ENCODE peak calls at places on chromosomes 1 and 21, in seven cellular contexts. One of them, this sample, is unnamed.

GRCh38 chr1:244653439-244654283 is 735 bp downstream of the DESI2 start:
- DNase-seq in astrocyte: peak; percentile 12
- DNase-seq in H9: peak; percentile 33
- DNase-seq in IMR-90: peak; percentile 31
- DNase-seq in HCT116: no peak
- DNase-seq in GM23338: peak; percentile 44
- DNase-seq in mammary epithelial cell: peak; percentile 29
- DNase-seq in this sample: peak; percentile 54

GRCh38 chr1:2250721-2251281 is 22.7 kb downstream of the SKI start:
- DNase-seq in astrocyte: no peak
- DNase-seq in H9: no peak
- DNase-seq in IMR-90: no peak
- DNase-seq in HCT116: no peak
- DNase-seq in GM23338: no peak
- DNase-seq in mammary epithelial cell: no peak
- DNase-seq in this sample: no peak

GRCh38 chr1:91592716-91593477 is 92.2 kb downstream of the CDC7 start:
- DNase-seq in astrocyte: no peak
- DNase-seq in H9: no peak
- DNase-seq in IMR-90: no peak
- DNase-seq in HCT116: no peak
- DNase-seq in GM23338: no peak
- DNase-seq in mammary epithelial cell: no peak
- DNase-seq in this sample: no peak

GRCh38 chr1:179169616-179170467 is 59.6 kb downstream of the ABL2 start:
- DNase-seq in astrocyte: peak; percentile 77
- DNase-seq in H9: no peak
- DNase-seq in IMR-90: peak; percentile 85
- DNase-seq in HCT116: no peak
- DNase-seq in GM23338: no peak
- DNase-seq in mammary epithelial cell: peak; percentile 68
- DNase-seq in this sample: peak; percentile 90

GRCh38 chr1:59298710-59299346 is 1.9 kb downstream of the FGGY start:
- DNase-seq in astrocyte: peak; percentile 66
- DNase-seq in H9: no peak
- DNase-seq in IMR-90: peak; percentile 62
- DNase-seq in HCT116: peak; percentile 77
- DNase-seq in GM23338: no peak
- DNase-seq in mammary epithelial cell: peak; percentile 24
- DNase-seq in this sample: peak; percentile 50

GRCh38 chr1:100051893-100052292 is 80.8 kb downstream of the SASS6 start:
- DNase-seq in astrocyte: no peak
- DNase-seq in H9: no peak
- DNase-seq in IMR-90: no peak
- DNase-seq in HCT116: no peak
- DNase-seq in GM23338: no peak
- DNase-seq in mammary epithelial cell: peak; percentile 79
- DNase-seq in this sample: no peak

GRCh38 chr21:27017251-27017650 is 50.4 kb upstream of the ADAMTS5 start:
- DNase-seq in astrocyte: no peak
- DNase-seq in H9: no peak
- DNase-seq in IMR-90: peak; percentile 23
- DNase-seq in HCT116: no peak
- DNase-seq in GM23338: peak; percentile 14
- DNase-seq in mammary epithelial cell: no peak
- DNase-seq in this sample: peak; percentile 3

GRCh38 chr1:35443768-35444518 is 113.3 kb downstream of the KIAA0319L start:
- DNase-seq in astrocyte: no peak
- DNase-seq in H9: peak; percentile 43
- DNase-seq in IMR-90: peak; percentile 35
- DNase-seq in HCT116: no peak
- DNase-seq in GM23338: peak; percentile 50
- DNase-seq in mammary epithelial cell: no peak
- DNase-seq in this sample: peak; percentile 37

GRCh38 chr1:197144570-197145325 is 1.7 kb downstream of the ASPM start:
- DNase-seq in astrocyte: peak; percentile 32
- DNase-seq in H9: no peak
- DNase-seq in IMR-90: peak; percentile 34
- DNase-seq in HCT116: no peak
- DNase-seq in GM23338: no peak
- DNase-seq in mammary epithelial cell: peak; percentile 31
- DNase-seq in this sample: peak; percentile 76

GRCh38 chr1:26542781-26543443 is 13.4 kb downstream of the RPS6KA1 start:
- DNase-seq in astrocyte: no peak
- DNase-seq in H9: no peak
- DNase-seq in IMR-90: no peak
- DNase-seq in HCT116: no peak
- DNase-seq in GM23338: no peak
- DNase-seq in mammary epithelial cell: no peak
- DNase-seq in this sample: no peak

GRCh38 chr1:16903458-16903796 is 7.6 kb downstream of the RNU1-2 start:
- DNase-seq in astrocyte: no peak
- DNase-seq in H9: no peak
- DNase-seq in IMR-90: no peak
- DNase-seq in HCT116: no peak
- DNase-seq in GM23338: no peak
- DNase-seq in mammary epithelial cell: no peak
- DNase-seq in this sample: no peak
- H2AFZ ChIP-seq in astrocyte: peak overlapping the region; percentile 82
- H2AFZ ChIP-seq in H9: no peak overlapping the region
- H2AFZ ChIP-seq in IMR-90: no peak overlapping the region
- H2AFZ ChIP-seq in HCT116: peak overlapping the region; percentile 39
- H2AFZ ChIP-seq in GM23338: peak overlapping the region; percentile 3
- H2AFZ ChIP-seq in mammary epithelial cell: peak overlapping the region; percentile 78
- H2AFZ ChIP-seq in this sample: peak overlapping the region; percentile 92

GRCh38 chr1:50421366-50421748 is 1.9 kb downstream of the DMRTA2 start:
- DNase-seq in astrocyte: no peak
- DNase-seq in H9: peak; percentile 51
- DNase-seq in IMR-90: no peak
- DNase-seq in HCT116: no peak
- DNase-seq in GM23338: peak; percentile 55
- DNase-seq in mammary epithelial cell: no peak
- DNase-seq in this sample: no peak
- H2AFZ ChIP-seq in astrocyte: peak overlapping the region; percentile 56
- H2AFZ ChIP-seq in H9: no peak overlapping the region
- H2AFZ ChIP-seq in IMR-90: peak overlapping the region; percentile 65
- H2AFZ ChIP-seq in HCT116: no peak overlapping the region
- H2AFZ ChIP-seq in GM23338: peak overlapping the region; percentile 80
- H2AFZ ChIP-seq in mammary epithelial cell: peak overlapping the region; percentile 71
- H2AFZ ChIP-seq in this sample: no peak overlapping the region

GRCh38 chr1:22320703-22321344 is 130.8 kb upstream of the ZBTB40 start:
- DNase-seq in astrocyte: no peak
- DNase-seq in H9: peak; percentile 22
- DNase-seq in IMR-90: no peak
- DNase-seq in HCT116: no peak
- DNase-seq in GM23338: no peak
- DNase-seq in mammary epithelial cell: no peak
- DNase-seq in this sample: no peak
- H2AFZ ChIP-seq in astrocyte: no peak overlapping the region
- H2AFZ ChIP-seq in H9: no peak overlapping the region
- H2AFZ ChIP-seq in IMR-90: no peak overlapping the region
- H2AFZ ChIP-seq in HCT116: no peak overlapping the region
- H2AFZ ChIP-seq in GM23338: peak overlapping the region; percentile 59
- H2AFZ ChIP-seq in mammary epithelial cell: no peak overlapping the region
- H2AFZ ChIP-seq in this sample: no peak overlapping the region

DNA sequence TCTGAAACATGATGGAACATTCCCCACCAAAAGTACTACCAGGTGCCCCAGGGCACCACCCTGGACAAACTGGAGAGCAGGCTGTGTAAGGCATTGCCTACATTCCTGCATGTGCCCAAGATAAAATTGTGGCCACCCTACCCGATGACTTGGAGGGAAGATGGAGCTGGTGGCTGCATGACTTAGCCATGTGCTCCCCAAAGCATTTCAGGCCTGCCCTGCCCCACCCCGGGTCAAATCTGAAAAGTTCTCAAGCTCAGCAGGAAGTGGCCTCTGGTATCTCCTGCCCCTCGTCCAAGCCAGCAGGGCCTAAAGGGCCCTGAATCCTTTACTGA is 8.5 kb downstream of the CD2 start:
- DNase-seq in astrocyte: no peak
- DNase-seq in H9: no peak
- DNase-seq in IMR-90: no peak
- DNase-seq in HCT116: no peak
- DNase-seq in GM23338: no peak
- DNase-seq in mammary epithelial cell: no peak
- DNase-seq in this sample: no peak
- H2AFZ ChIP-seq in astrocyte: no peak overlapping the region
- H2AFZ ChIP-seq in H9: no peak overlapping the region
- H2AFZ ChIP-seq in IMR-90: no peak overlapping the region
- H2AFZ ChIP-seq in HCT116: no peak overlapping the region
- H2AFZ ChIP-seq in GM23338: no peak overlapping the region
- H2AFZ ChIP-seq in mammary epithelial cell: no peak overlapping the region
- H2AFZ ChIP-seq in this sample: no peak overlapping the region

GRCh38 chr1:18976096-18976495 is 19.6 kb upstream of the IFFO2 start:
- DNase-seq in astrocyte: no peak
- DNase-seq in H9: no peak
- DNase-seq in IMR-90: no peak
- DNase-seq in HCT116: no peak
- DNase-seq in GM23338: no peak
- DNase-seq in mammary epithelial cell: no peak
- DNase-seq in this sample: no peak

GRCh38 chr1:18978706-18979105 is 22.2 kb upstream of the IFFO2 start:
- DNase-seq in astrocyte: no peak
- DNase-seq in H9: no peak
- DNase-seq in IMR-90: no peak
- DNase-seq in HCT116: no peak
- DNase-seq in GM23338: no peak
- DNase-seq in mammary epithelial cell: no peak
- DNase-seq in this sample: no peak

GRCh38 chr1:18974616-18975015 is 18.1 kb upstream of the IFFO2 start:
- DNase-seq in astrocyte: no peak
- DNase-seq in H9: no peak
- DNase-seq in IMR-90: no peak
- DNase-seq in HCT116: no peak
- DNase-seq in GM23338: no peak
- DNase-seq in mammary epithelial cell: no peak
- DNase-seq in this sample: no peak

GRCh38 chr1:18974005-18974404 is 17.5 kb upstream of the IFFO2 start:
- DNase-seq in astrocyte: no peak
- DNase-seq in H9: no peak
- DNase-seq in IMR-90: no peak
- DNase-seq in HCT116: no peak
- DNase-seq in GM23338: no peak
- DNase-seq in mammary epithelial cell: no peak
- DNase-seq in this sample: no peak

GRCh38 chr1:18977428-18977827 is 21.0 kb upstream of the IFFO2 start:
- DNase-seq in astrocyte: no peak
- DNase-seq in H9: no peak
- DNase-seq in IMR-90: no peak
- DNase-seq in HCT116: no peak
- DNase-seq in GM23338: no peak
- DNase-seq in mammary epithelial cell: no peak
- DNase-seq in this sample: no peak
- H2AFZ ChIP-seq in astrocyte: peak overlapping the region; percentile 31
- H2AFZ ChIP-seq in H9: no peak overlapping the region
- H2AFZ ChIP-seq in IMR-90: no peak overlapping the region
- H2AFZ ChIP-seq in HCT116: peak overlapping the region; percentile 94
- H2AFZ ChIP-seq in GM23338: no peak overlapping the region
- H2AFZ ChIP-seq in mammary epithelial cell: no peak overlapping the region
- H2AFZ ChIP-seq in this sample: no peak overlapping the region

GRCh38 chr1:50462964-50463363 is 39.7 kb upstream of the DMRTA2 start:
- DNase-seq in astrocyte: no peak
- DNase-seq in H9: no peak
- DNase-seq in IMR-90: no peak
- DNase-seq in HCT116: no peak
- DNase-seq in GM23338: no peak
- DNase-seq in mammary epithelial cell: no peak
- DNase-seq in this sample: no peak
- H2AFZ ChIP-seq in astrocyte: no peak overlapping the region
- H2AFZ ChIP-seq in H9: no peak overlapping the region
- H2AFZ ChIP-seq in IMR-90: no peak overlapping the region
- H2AFZ ChIP-seq in HCT116: no peak overlapping the region
- H2AFZ ChIP-seq in GM23338: no peak overlapping the region
- H2AFZ ChIP-seq in mammary epithelial cell: no peak overlapping the region
- H2AFZ ChIP-seq in this sample: no peak overlapping the region

DNA sequence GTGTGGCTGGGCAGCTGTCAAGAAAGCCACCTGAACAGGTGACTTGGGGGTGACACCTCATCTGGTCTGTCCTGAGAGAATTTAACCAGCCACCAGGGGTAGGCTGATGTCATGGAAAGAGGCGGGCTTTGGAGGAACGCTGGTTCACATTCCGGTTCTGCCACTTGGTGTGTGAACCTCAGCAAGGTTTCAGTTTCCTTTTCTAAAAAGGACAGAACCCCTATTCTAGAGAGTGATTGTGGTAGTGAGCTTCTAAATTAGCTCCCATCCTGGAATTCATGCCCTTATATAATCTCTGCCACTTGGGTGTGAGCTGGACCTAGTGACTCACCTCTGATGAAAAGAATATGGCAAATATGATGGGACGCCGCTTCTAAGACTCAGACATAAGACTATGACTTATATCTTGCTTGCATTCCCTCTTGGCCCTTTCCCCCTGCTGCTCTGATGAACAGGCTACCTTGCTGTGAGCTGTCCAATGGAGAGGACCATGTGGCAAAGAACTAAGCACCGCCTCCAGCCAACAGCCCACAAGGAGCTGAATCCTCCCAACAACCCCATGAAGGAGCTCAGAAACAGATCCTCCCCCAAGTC is 332.1 kb downstream of the RRAGC start:
- DNase-seq in astrocyte: no peak
- DNase-seq in H9: peak; percentile 44
- DNase-seq in IMR-90: no peak
- DNase-seq in HCT116: peak; percentile 37
- DNase-seq in GM23338: peak; percentile 60
- DNase-seq in mammary epithelial cell: no peak
- DNase-seq in this sample: peak; percentile 3
- H2AFZ ChIP-seq in astrocyte: no peak overlapping the region
- H2AFZ ChIP-seq in H9: no peak overlapping the region
- H2AFZ ChIP-seq in IMR-90: no peak overlapping the region
- H2AFZ ChIP-seq in HCT116: peak overlapping the region; percentile 54
- H2AFZ ChIP-seq in GM23338: peak overlapping the region; percentile 29
- H2AFZ ChIP-seq in mammary epithelial cell: no peak overlapping the region
- H2AFZ ChIP-seq in this sample: no peak overlapping the region